ENCODE peak calls at places on chromosomes 3 and 15, in six cellular contexts. One of them, this sample, is unnamed.

GRCh38 chr3:67561995-67562394 is 92.4 kb downstream of the SUCLG2 start:
- DNase-seq in spleen: no peak
- DNase-seq in hepatocyte: no peak
- DNase-seq in psoas muscle: no peak
- DNase-seq in brain microvascular endothelial cell: no peak
- DNase-seq in foreskin keratinocyte: no peak
- DNase-seq in this sample: no peak

GRCh38 chr15:31215490-31216209 is 111.0 kb upstream of the KLF13 start:
- DNase-seq in spleen: peak; percentile 99
- DNase-seq in hepatocyte: peak; percentile 86
- DNase-seq in psoas muscle: peak; percentile 93
- DNase-seq in brain microvascular endothelial cell: peak; percentile 9
- DNase-seq in foreskin keratinocyte: no peak
- DNase-seq in this sample: peak; percentile 77

GRCh38 chr3:38650248-38650940 is 907 bp upstream of the SCN5A start:
- DNase-seq in spleen: no peak
- DNase-seq in hepatocyte: no peak
- DNase-seq in psoas muscle: no peak
- DNase-seq in brain microvascular endothelial cell: no peak
- DNase-seq in foreskin keratinocyte: no peak
- DNase-seq in this sample: no peak

GRCh38 chr3:27632431-27633223 is 89.5 kb downstream of the EOMES start:
- DNase-seq in spleen: peak; percentile 89
- DNase-seq in hepatocyte: peak; percentile 53
- DNase-seq in psoas muscle: peak; percentile 63
- DNase-seq in brain microvascular endothelial cell: peak; percentile 33
- DNase-seq in foreskin keratinocyte: no peak
- DNase-seq in this sample: no peak

GRCh38 chr15:52254331-52254730 is 41.3 kb downstream of the MYO5C start:
- DNase-seq in spleen: no peak
- DNase-seq in hepatocyte: no peak
- DNase-seq in psoas muscle: no peak
- DNase-seq in brain microvascular endothelial cell: no peak
- DNase-seq in foreskin keratinocyte: no peak
- DNase-seq in this sample: no peak

GRCh38 chr15:89127054-89127702 is 38.9 kb downstream of the ABHD2 start:
- DNase-seq in spleen: no peak
- DNase-seq in hepatocyte: no peak
- DNase-seq in psoas muscle: peak; percentile 82
- DNase-seq in brain microvascular endothelial cell: no peak
- DNase-seq in foreskin keratinocyte: no peak
- DNase-seq in this sample: no peak

GRCh38 chr3:87446849-87447387 is 170.5 kb upstream of the POU1F1 start:
- DNase-seq in spleen: no peak
- DNase-seq in hepatocyte: no peak
- DNase-seq in psoas muscle: no peak
- DNase-seq in brain microvascular endothelial cell: no peak
- DNase-seq in foreskin keratinocyte: no peak
- DNase-seq in this sample: no peak

GRCh38 chr3:47323431-47324277 is 40.9 kb downstream of the KLHL18 start:
- DNase-seq in spleen: no peak
- DNase-seq in hepatocyte: peak; percentile 19
- DNase-seq in psoas muscle: no peak
- DNase-seq in brain microvascular endothelial cell: peak; percentile 28
- DNase-seq in foreskin keratinocyte: peak; percentile 48
- DNase-seq in this sample: no peak

GRCh38 chr15:96889734-96890480 is 559.4 kb downstream of the NR2F2 start:
- DNase-seq in spleen: no peak
- DNase-seq in hepatocyte: no peak
- DNase-seq in psoas muscle: no peak
- DNase-seq in brain microvascular endothelial cell: no peak
- DNase-seq in foreskin keratinocyte: no peak
- DNase-seq in this sample: no peak

GRCh38 chr3:46881819-46882376 is 4.4 kb downstream of the PTH1R start:
- DNase-seq in spleen: no peak
- DNase-seq in hepatocyte: peak; percentile 76
- DNase-seq in psoas muscle: no peak
- DNase-seq in brain microvascular endothelial cell: no peak
- DNase-seq in foreskin keratinocyte: no peak
- DNase-seq in this sample: no peak

GRCh38 chr3:185365281-185366211 is 2.6 kb downstream of the MAP3K13 start:
- DNase-seq in spleen: no peak
- DNase-seq in hepatocyte: no peak
- DNase-seq in psoas muscle: no peak
- DNase-seq in brain microvascular endothelial cell: no peak
- DNase-seq in foreskin keratinocyte: no peak
- DNase-seq in this sample: no peak

GRCh38 chr15:78209646-78210348 is 24.6 kb downstream of the ACSBG1 start:
- DNase-seq in spleen: peak; percentile 47
- DNase-seq in hepatocyte: no peak
- DNase-seq in psoas muscle: no peak
- DNase-seq in brain microvascular endothelial cell: no peak
- DNase-seq in foreskin keratinocyte: no peak
- DNase-seq in this sample: peak; percentile 64

GRCh38 chr3:126621171-126621570 is 33.8 kb downstream of the TXNRD3 start:
- DNase-seq in spleen: no peak
- DNase-seq in hepatocyte: no peak
- DNase-seq in psoas muscle: peak; percentile 68
- DNase-seq in brain microvascular endothelial cell: no peak
- DNase-seq in foreskin keratinocyte: no peak
- DNase-seq in this sample: no peak

GRCh38 chr15:91520848-91521247 is 332.7 kb upstream of the SLCO3A1 start:
- DNase-seq in spleen: no peak
- DNase-seq in hepatocyte: no peak
- DNase-seq in psoas muscle: no peak
- DNase-seq in brain microvascular endothelial cell: no peak
- DNase-seq in foreskin keratinocyte: no peak
- DNase-seq in this sample: no peak

GRCh38 chr3:51295625-51296024 is 89.5 kb upstream of the MANF start:
- DNase-seq in spleen: no peak
- DNase-seq in hepatocyte: no peak
- DNase-seq in psoas muscle: no peak
- DNase-seq in brain microvascular endothelial cell: no peak
- DNase-seq in foreskin keratinocyte: no peak
- DNase-seq in this sample: no peak

GRCh38 chr15:95558131-95558530 is 772.4 kb upstream of the NR2F2 start:
- DNase-seq in spleen: no peak
- DNase-seq in hepatocyte: no peak
- DNase-seq in psoas muscle: no peak
- DNase-seq in brain microvascular endothelial cell: no peak
- DNase-seq in foreskin keratinocyte: peak; percentile 29
- DNase-seq in this sample: no peak

GRCh38 chr15:42549052-42549491 is 434 bp downstream of the HAUS2 start:
- DNase-seq in spleen: no peak
- DNase-seq in hepatocyte: peak; percentile 33
- DNase-seq in psoas muscle: no peak
- DNase-seq in brain microvascular endothelial cell: peak; percentile 3
- DNase-seq in foreskin keratinocyte: no peak
- DNase-seq in this sample: no peak

GRCh38 chr3:173553635-173554280 is 156.2 kb downstream of the NLGN1 start:
- DNase-seq in spleen: no peak
- DNase-seq in hepatocyte: peak; percentile 32
- DNase-seq in psoas muscle: no peak
- DNase-seq in brain microvascular endothelial cell: peak; percentile 15
- DNase-seq in foreskin keratinocyte: peak; percentile 2
- DNase-seq in this sample: no peak

GRCh38 chr15:64987136-64987535 is 2.6 kb downstream of the SPG21 start:
- DNase-seq in spleen: no peak
- DNase-seq in hepatocyte: no peak
- DNase-seq in psoas muscle: no peak
- DNase-seq in brain microvascular endothelial cell: no peak
- DNase-seq in foreskin keratinocyte: no peak
- DNase-seq in this sample: no peak

GRCh38 chr3:54034971-54035370 is 87.4 kb upstream of the CACNA2D3 start:
- DNase-seq in spleen: no peak
- DNase-seq in hepatocyte: no peak
- DNase-seq in psoas muscle: no peak
- DNase-seq in brain microvascular endothelial cell: no peak
- DNase-seq in foreskin keratinocyte: no peak
- DNase-seq in this sample: no peak

GRCh38 chr3:16399473-16399872 is 114.0 kb downstream of the RFTN1 start:
- DNase-seq in spleen: no peak
- DNase-seq in hepatocyte: peak; percentile 41
- DNase-seq in psoas muscle: no peak
- DNase-seq in brain microvascular endothelial cell: peak; percentile 77
- DNase-seq in foreskin keratinocyte: no peak
- DNase-seq in this sample: no peak

GRCh38 chr15:74225928-74226327 is 10.2 kb upstream of the CCDC33 start:
- DNase-seq in spleen: no peak
- DNase-seq in hepatocyte: no peak
- DNase-seq in psoas muscle: no peak
- DNase-seq in brain microvascular endothelial cell: no peak
- DNase-seq in foreskin keratinocyte: no peak
- DNase-seq in this sample: no peak

GRCh38 chr3:154015307-154015706 is 105.9 kb upstream of the ARHGEF26 start:
- DNase-seq in spleen: no peak
- DNase-seq in hepatocyte: no peak
- DNase-seq in psoas muscle: no peak
- DNase-seq in brain microvascular endothelial cell: no peak
- DNase-seq in foreskin keratinocyte: no peak
- DNase-seq in this sample: no peak

GRCh38 chr15:33735637-33736247 is 232.6 kb upstream of the CHRM5 start:
- DNase-seq in spleen: no peak
- DNase-seq in hepatocyte: peak; percentile 74
- DNase-seq in psoas muscle: no peak
- DNase-seq in brain microvascular endothelial cell: no peak
- DNase-seq in foreskin keratinocyte: no peak
- DNase-seq in this sample: no peak

GRCh38 chr15:63969652-63970421 is 76.4 kb downstream of the DAPK2 start:
- DNase-seq in spleen: peak; percentile 21
- DNase-seq in hepatocyte: peak; percentile 73
- DNase-seq in psoas muscle: no peak
- DNase-seq in brain microvascular endothelial cell: no peak
- DNase-seq in foreskin keratinocyte: no peak
- DNase-seq in this sample: peak; percentile 60

DNA sequence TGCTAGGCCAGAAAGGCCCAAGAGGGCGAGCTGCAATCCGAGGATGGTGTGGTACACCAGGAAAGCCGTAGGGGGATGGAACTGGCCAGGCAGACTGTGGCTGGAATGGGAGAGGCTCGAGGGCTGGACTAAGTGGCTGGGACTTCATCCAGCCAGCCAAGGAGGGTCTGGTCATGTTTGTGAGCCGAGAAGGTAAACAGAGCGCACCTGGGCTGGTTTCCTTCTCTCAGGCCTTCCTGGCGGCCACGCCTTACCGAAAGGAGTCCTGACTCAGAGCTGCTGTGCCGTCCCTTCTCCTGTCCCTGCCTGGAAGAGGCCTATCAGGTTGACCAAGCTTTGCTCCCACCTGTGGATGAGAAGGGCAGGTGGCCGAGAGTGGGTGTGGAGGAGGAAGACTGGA is 71.5 kb upstream of the GATM start:
- DNase-seq in spleen: peak; percentile 64
- DNase-seq in hepatocyte: peak; percentile 79
- DNase-seq in psoas muscle: no peak
- DNase-seq in brain microvascular endothelial cell: no peak
- DNase-seq in foreskin keratinocyte: no peak
- DNase-seq in this sample: no peak
- H3K27ac ChIP-seq in spleen: no peak overlapping the region
- H3K27ac ChIP-seq in hepatocyte: peak overlapping the region; percentile 96
- H3K27ac ChIP-seq in psoas muscle: no peak overlapping the region
- H3K27ac ChIP-seq in brain microvascular endothelial cell: no peak overlapping the region
- H3K27ac ChIP-seq in foreskin keratinocyte: peak overlapping the region; percentile 38
- H3K27ac ChIP-seq in this sample: no peak overlapping the region

GRCh38 chr15:35740761-35741160 is 194.8 kb upstream of the DPH6 start:
- DNase-seq in spleen: no peak
- DNase-seq in hepatocyte: no peak
- DNase-seq in psoas muscle: no peak
- DNase-seq in brain microvascular endothelial cell: peak; percentile 50
- DNase-seq in foreskin keratinocyte: no peak
- DNase-seq in this sample: no peak

GRCh38 chr15:35736150-35736549 is 190.2 kb upstream of the DPH6 start:
- DNase-seq in spleen: no peak
- DNase-seq in hepatocyte: no peak
- DNase-seq in psoas muscle: no peak
- DNase-seq in brain microvascular endothelial cell: peak; percentile 75
- DNase-seq in foreskin keratinocyte: no peak
- DNase-seq in this sample: no peak

GRCh38 chr15:35737521-35737920 is 191.6 kb upstream of the DPH6 start:
- DNase-seq in spleen: no peak
- DNase-seq in hepatocyte: no peak
- DNase-seq in psoas muscle: no peak
- DNase-seq in brain microvascular endothelial cell: no peak
- DNase-seq in foreskin keratinocyte: no peak
- DNase-seq in this sample: no peak

GRCh38 chr15:35741395-35741794 is 195.4 kb upstream of the DPH6 start:
- DNase-seq in spleen: no peak
- DNase-seq in hepatocyte: no peak
- DNase-seq in psoas muscle: no peak
- DNase-seq in brain microvascular endothelial cell: no peak
- DNase-seq in foreskin keratinocyte: no peak
- DNase-seq in this sample: no peak

GRCh38 chr15:35738370-35738769 is 192.4 kb upstream of the DPH6 start:
- DNase-seq in spleen: no peak
- DNase-seq in hepatocyte: no peak
- DNase-seq in psoas muscle: no peak
- DNase-seq in brain microvascular endothelial cell: peak; percentile 87
- DNase-seq in foreskin keratinocyte: peak; percentile 58
- DNase-seq in this sample: no peak
- H3K27ac ChIP-seq in spleen: no peak overlapping the region
- H3K27ac ChIP-seq in hepatocyte: no peak overlapping the region
- H3K27ac ChIP-seq in psoas muscle: no peak overlapping the region
- H3K27ac ChIP-seq in brain microvascular endothelial cell: peak overlapping the region; percentile 73
- H3K27ac ChIP-seq in foreskin keratinocyte: no peak overlapping the region
- H3K27ac ChIP-seq in this sample: no peak overlapping the region

DNA sequence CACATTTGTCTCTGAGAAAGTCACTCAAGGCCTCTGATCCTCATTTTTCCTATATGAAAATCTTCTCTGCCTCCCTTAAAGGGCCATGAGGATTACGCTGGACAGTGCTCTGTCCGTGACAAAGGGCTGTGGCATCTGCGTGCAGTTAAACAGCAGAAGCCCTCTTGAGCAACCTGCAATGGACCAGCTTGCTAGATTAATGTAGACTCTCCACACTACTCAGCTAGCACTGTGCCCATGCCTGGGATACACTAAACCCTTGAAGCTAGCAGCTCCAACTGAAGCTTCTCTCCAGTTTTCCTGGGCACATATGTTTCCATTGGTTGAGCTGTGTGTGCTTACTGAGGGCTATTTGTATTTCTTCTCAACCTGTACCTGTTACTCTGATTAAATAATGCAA is 303.8 kb downstream of the RPLP1 start:
- DNase-seq in spleen: no peak
- DNase-seq in hepatocyte: no peak
- DNase-seq in psoas muscle: no peak
- DNase-seq in brain microvascular endothelial cell: no peak
- DNase-seq in foreskin keratinocyte: no peak
- DNase-seq in this sample: no peak
- H3K27ac ChIP-seq in spleen: peak overlapping the region; percentile 76
- H3K27ac ChIP-seq in hepatocyte: no peak overlapping the region
- H3K27ac ChIP-seq in psoas muscle: no peak overlapping the region
- H3K27ac ChIP-seq in brain microvascular endothelial cell: no peak overlapping the region
- H3K27ac ChIP-seq in foreskin keratinocyte: no peak overlapping the region
- H3K27ac ChIP-seq in this sample: no peak overlapping the region

DNA sequence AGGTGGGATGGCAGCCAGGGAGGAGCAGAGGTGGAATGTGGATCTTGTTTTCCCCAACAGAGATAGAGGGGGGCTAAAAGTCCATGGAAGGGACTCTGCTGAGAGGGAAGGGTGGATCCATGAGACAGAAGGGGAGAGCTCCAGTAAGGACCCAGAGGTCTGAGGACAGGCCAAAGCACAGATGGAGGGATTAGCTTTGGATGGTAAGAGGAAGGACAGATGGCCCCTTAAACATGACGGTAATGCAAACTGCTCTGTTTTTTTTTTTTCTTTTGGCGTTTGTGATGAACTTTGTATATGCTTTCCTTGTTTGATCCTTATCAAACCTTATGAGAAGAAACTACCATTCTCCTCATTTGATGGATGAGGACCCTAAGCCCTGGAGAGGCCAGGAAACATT is 96.2 kb downstream of the IGF1R start:
- DNase-seq in spleen: no peak
- DNase-seq in hepatocyte: no peak
- DNase-seq in psoas muscle: no peak
- DNase-seq in brain microvascular endothelial cell: no peak
- DNase-seq in foreskin keratinocyte: no peak
- DNase-seq in this sample: no peak
- H3K27ac ChIP-seq in spleen: no peak overlapping the region
- H3K27ac ChIP-seq in hepatocyte: peak overlapping the region; percentile 29
- H3K27ac ChIP-seq in psoas muscle: no peak overlapping the region
- H3K27ac ChIP-seq in brain microvascular endothelial cell: no peak overlapping the region
- H3K27ac ChIP-seq in foreskin keratinocyte: peak overlapping the region; percentile 81
- H3K27ac ChIP-seq in this sample: no peak overlapping the region